ENCODE peak calls at places on chromosomes 7 and 10, in four cellular contexts. R is H54, S is heart left ventricle, V is A549. Q is an unnamed sample.

GRCh38 chr7:123608991-123609882 is 7.6 kb downstream of the ASB15 start:
- DNase-seq in R (no peak), S (no peak), V (no peak), Q (no peak)

GRCh38 chr7:133773601-133774000 is 353.5 kb upstream of the LRGUK start:
- DNase-seq in R (no peak), S (no peak), V (no peak), Q (no peak)

GRCh38 chr10:103736763-103737162 is 118.6 kb downstream of the SH3PXD2A start:
- DNase-seq in R (no peak), S (no peak), V (peak; percentile 46), Q (no peak)

GRCh38 chr10:122350893-122351292 is 23.6 kb upstream of the PLEKHA1 start:
- DNase-seq in R (no peak), S (peak; percentile 33), V (no peak), Q (peak; percentile 39)

GRCh38 chr10:93274419-93274818 is 200.7 kb downstream of the CYP26A1 start:
- DNase-seq in R (no peak), S (no peak), V (no peak), Q (no peak)

GRCh38 chr10:15211464-15211979 is 43.0 kb upstream of the NMT2 start:
- DNase-seq in R (peak; percentile 48), S (no peak), V (no peak), Q (no peak)

GRCh38 chr7:11548532-11548931 is 283.5 kb downstream of the THSD7A start:
- DNase-seq in R (no peak), S (no peak), V (no peak), Q (no peak)

GRCh38 chr7:87609946-87610345 is 9.3 kb upstream of the ABCB1 start:
- DNase-seq in R (no peak), S (no peak), V (no peak), Q (no peak)

GRCh38 chr10:29635711-29636144 is 957 bp upstream of the SVIL start:
- DNase-seq in R (no peak), S (no peak), V (no peak), Q (no peak)

GRCh38 chr7:24949884-24950283 is 30.1 kb downstream of the OSBPL3 start:
- DNase-seq in R (no peak), S (no peak), V (no peak), Q (no peak)

GRCh38 chr10:95655571-95656290 is 780 bp downstream of the ALDH18A1 start:
- DNase-seq in R (peak; percentile 8), S (no peak), V (peak; percentile 8), Q (no peak)

GRCh38 chr10:8242295-8242872 is 187.9 kb downstream of the GATA3 start:
- DNase-seq in R (no peak), S (no peak), V (no peak), Q (no peak)

GRCh38 chr7:128221929-128222403 is 19.1 kb upstream of the LEP start:
- DNase-seq in R (peak; percentile 66), S (no peak), V (peak; percentile 57), Q (no peak)

GRCh38 chr10:103442031-103442461 is 10.1 kb downstream of the CALHM2 start:
- DNase-seq in R (peak; percentile 44), S (peak; percentile 57), V (no peak), Q (no peak)

GRCh38 chr10:48780341-48780740 is 95.7 kb downstream of the WDFY4 start:
- DNase-seq in R (no peak), S (no peak), V (no peak), Q (peak; percentile 43)

GRCh38 chr10:131792011-131792651 is 108.7 kb upstream of the PPP2R2D start:
- DNase-seq in R (no peak), S (no peak), V (no peak), Q (peak; percentile 49)

GRCh38 chr7:4849390-4849789 is 12.4 kb downstream of the PAPOLB start:
- DNase-seq in R (no peak), S (no peak), V (peak; percentile 21), Q (no peak)

GRCh38 chr7:88344956-88345832 is 38.5 kb upstream of the STEAP4 start:
- DNase-seq in R (no peak), S (peak; percentile 57), V (peak; percentile 5), Q (no peak)

GRCh38 chr7:147406521-147407115 is 1183.9 kb upstream of the C7orf33 start:
- DNase-seq in R (no peak), S (no peak), V (no peak), Q (no peak)

GRCh38 chr10:31864834-31865518 is 63.7 kb downstream of the ARHGAP12 start:
- DNase-seq in R (peak; percentile 12), S (no peak), V (peak; percentile 23), Q (no peak)

GRCh38 chr7:152910545-152911013 is 151.0 kb downstream of the ACTR3B start:
- DNase-seq in R (no peak), S (no peak), V (no peak), Q (no peak)

GRCh38 chr7:42096681-42097637 is 140.1 kb downstream of the GLI3 start:
- DNase-seq in R (no peak), S (peak; percentile 82), V (no peak), Q (no peak)

GRCh38 chr10:43284341-43284910 is 17.6 kb upstream of the RASGEF1A start:
- DNase-seq in R (no peak), S (no peak), V (no peak), Q (no peak)

GRCh38 chr7:149733554-149734513 is 39.6 kb downstream of the ZNF467 start:
- DNase-seq in R (no peak), S (peak; percentile 18), V (no peak), Q (no peak)

GRCh38 chr7:51732951-51733350 is 416.3 kb upstream of the COBL start:
- DNase-seq in R (no peak), S (no peak), V (no peak), Q (no peak)

GRCh38 chr10:78306358-78306757 is 272.7 kb downstream of the RPS24 start:
- DNase-seq in R (no peak), S (no peak), V (no peak), Q (peak; percentile 50)

GRCh38 chr7:141430426-141431142 is 120.6 kb upstream of the AGK start:
- DNase-seq in R (no peak), S (no peak), V (no peak), Q (no peak)

GRCh38 chr7:84829719-84830118 is 357.1 kb downstream of the SEMA3D start:
- DNase-seq in R (no peak), S (no peak), V (no peak), Q (no peak)

GRCh38 chr10:131817866-131818509 is 82.8 kb upstream of the PPP2R2D start:
- DNase-seq in R (no peak), S (no peak), V (no peak), Q (no peak)

DNA sequence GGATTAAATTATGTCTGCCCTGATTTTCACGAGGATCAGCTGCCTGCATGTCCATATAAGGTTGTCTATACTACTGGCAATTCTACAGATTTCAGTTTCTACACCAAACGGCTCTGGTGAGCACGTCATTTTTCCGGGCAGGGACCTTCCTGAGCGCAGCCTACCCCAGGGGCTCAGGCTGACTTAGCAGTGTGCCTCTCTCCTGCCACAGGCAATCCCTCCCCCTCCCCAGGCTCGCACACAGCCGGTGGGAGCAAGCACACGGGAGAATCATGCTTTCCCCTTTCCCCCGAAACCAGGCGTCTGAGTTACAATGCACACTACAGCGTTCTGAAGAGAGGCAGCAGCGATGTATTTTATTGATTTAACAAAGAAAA is 1.7 kb downstream of the KLF6 start:
- DNase-seq in R (no peak), S (peak; percentile 65), V (no peak), Q (no peak)
- TF ChIP-seq POLR2A in R (no peak), S (no peak), V (no peak), Q (no peak)

GRCh38 chr10:60527676-60528075 is 138.0 kb upstream of the ANK3 start:
- DNase-seq in R (no peak), S (no peak), V (no peak), Q (no peak)

GRCh38 chr10:60521974-60522405 is 132.3 kb upstream of the ANK3 start:
- DNase-seq in R (no peak), S (peak; percentile 39), V (no peak), Q (no peak)

GRCh38 chr10:60526024-60526585 is 136.4 kb upstream of the ANK3 start:
- DNase-seq in R (no peak), S (no peak), V (no peak), Q (no peak)

GRCh38 chr10:60522617-60523016 is 132.9 kb upstream of the ANK3 start:
- DNase-seq in R (no peak), S (no peak), V (no peak), Q (no peak)

GRCh38 chr10:60524541-60524940 is 134.9 kb upstream of the ANK3 start:
- DNase-seq in R (no peak), S (no peak), V (no peak), Q (no peak)
- TF ChIP-seq POLR2A in R (no peak), S (no peak), V (no peak), Q (no peak)

GRCh38 chr10:125057158-125058001 is 103.0 kb downstream of the CTBP2 start:
- DNase-seq in R (no peak), S (peak; percentile 77), V (no peak), Q (peak; percentile 95)
- TF ChIP-seq POLR2A in R (no peak), S (no peak), V (no peak), Q (no peak)

GRCh38 chr10:50981385-50981784 is 92.9 kb upstream of the PRKG1 start:
- DNase-seq in R (no peak), S (no peak), V (no peak), Q (no peak)
- TF ChIP-seq POLR2A in R (no peak), S (no peak), V (no peak), Q (no peak)

GRCh38 chr10:92263396-92263795 is 27.5 kb downstream of the CPEB3 start:
- DNase-seq in R (no peak), S (no peak), V (no peak), Q (no peak)
- TF ChIP-seq POLR2A in R (no peak), S (no peak), V (no peak), Q (no peak)

GRCh38 chr10:30784896-30785605 is 155.5 kb upstream of the LYZL2 start:
- DNase-seq in R (peak; percentile 51), S (peak; percentile 90), V (no peak), Q (peak; percentile 93)
- TF ChIP-seq POLR2A in R (no peak), S (no peak), V (no peak), Q (no peak)

Q was measured in lower leg skin.